ENCODE peak calls at places on chromosomes 5 and 9, in five cellular contexts. E is tibial nerve, H is adrenal gland, U is heart left ventricle, P is IMR-90. Y is an unnamed sample.
A peak's percentile ranks its signal among the peaks of the same experiment; 100 is the strongest.

GRCh38 chr5:165126598-165126997 is 1621.2 kb downstream of the MAT2B start:
- DNase-seq in P (no peak), H (no peak), E (no peak), U (no peak), Y (no peak)

GRCh38 chr9:113463418-113464285 is at the start of gene RGS3:
- DNase-seq in P (no peak), H (peak; percentile 76), U (peak; percentile 73), E (no peak), Y (no peak)

GRCh38 chr5:76692651-76693050 is 23.3 kb upstream of the F2R start:
- DNase-seq in P (no peak), H (no peak), E (no peak), U (no peak), Y (no peak)

GRCh38 chr9:472676-473075 is 258.0 kb downstream of the DOCK8 start:
- DNase-seq in H (no peak), U (no peak), P (no peak), E (no peak), Y (no peak)

GRCh38 chr5:177982956-177983355 is 13.1 kb downstream of the PROP1 start:
- DNase-seq in H (no peak), P (no peak), U (no peak), E (no peak), Y (no peak)

GRCh38 chr5:171667341-171668096 is 118.1 kb upstream of the SMIM23 start:
- DNase-seq in E (peak; percentile 21), H (no peak), U (peak; percentile 74), P (peak; percentile 72), Y (peak; percentile 80)

GRCh38 chr9:138008081-138008841 is 130.7 kb downstream of the CACNA1B start:
- DNase-seq in P (no peak), E (no peak), U (no peak), H (no peak), Y (no peak)

GRCh38 chr5:51974834-51975233 is 591.6 kb downstream of the ISL1 start:
- DNase-seq in H (no peak), E (no peak), U (no peak), P (no peak), Y (no peak)

GRCh38 chr5:125372694-125373621 is 626.5 kb upstream of the ZNF608 start:
- DNase-seq in E (no peak), U (no peak), H (no peak), P (peak; percentile 77), Y (no peak)

GRCh38 chr5:128109138-128109537 is 25.6 kb downstream of the SLC12A2 start:
- DNase-seq in U (no peak), P (no peak), H (no peak), E (no peak), Y (no peak)

GRCh38 chr5:125484272-125485002 is 738.0 kb upstream of the ZNF608 start:
- DNase-seq in E (peak; percentile 28), H (peak; percentile 74), P (peak; percentile 93), U (peak; percentile 44), Y (peak; percentile 78)

GRCh38 chr5:99438619-99439018 is 509.8 kb upstream of the CHD1 start:
- DNase-seq in H (no peak), U (no peak), P (no peak), E (no peak), Y (no peak)

GRCh38 chr9:33443047-33443446 is 4.3 kb downstream of the AQP3 start:
- DNase-seq in H (peak; percentile 84), P (peak; percentile 16), E (no peak), U (no peak), Y (no peak)

GRCh38 chr9:123225995-123226394 is 42.4 kb downstream of the STRBP start:
- DNase-seq in H (no peak), E (no peak), U (no peak), P (peak; percentile 58), Y (no peak)

GRCh38 chr5:149510136-149510535 is 41.1 kb downstream of the CSNK1A1 start:
- DNase-seq in U (no peak), P (no peak), H (no peak), E (no peak), Y (no peak)
- H3K36me3 ChIP-seq in U (peaks cover 90% of the 10 kb centered on the region), P (peaks cover 54% of the 10 kb centered on the region), H (peaks cover 72% of the 10 kb centered on the region), E (peaks cover 71% of the 10 kb centered on the region), Y (no peaks in the 10 kb centered on the region)

GRCh38 chr5:163460562-163461176 is at the start of gene HMMR:
- DNase-seq in U (no peak), H (no peak), E (no peak), P (peak; percentile 23), Y (no peak)
- TF ChIP-seq POLR2A in U (no peak), H (peak; percentile 1), E (no peak), P (no peak), Y (no peak)

GRCh38 chr9:86978986-86979385 is 31.7 kb upstream of the GAS1 start:
- DNase-seq in E (no peak), U (no peak), P (peak; percentile 69), H (no peak), Y (no peak)
- H3K4me3 ChIP-seq in E (no peak overlapping the region), U (no peak overlapping the region), P (no peak overlapping the region), H (no peak overlapping the region), Y (no peak overlapping the region)

GRCh38 chr9:127941062-127941925 is 3.6 kb upstream of the DPM2 start:
- DNase-seq in P (no peak), H (no peak), E (no peak), U (no peak), Y (no peak)
- H3K36me3 ChIP-seq in P (peaks cover 29% of the 10 kb centered on the region), H (peaks cover 47% of the 10 kb centered on the region), E (peaks cover 40% of the 10 kb centered on the region), U (peaks cover 32% of the 10 kb centered on the region), Y (no peaks in the 10 kb centered on the region)

DNA sequence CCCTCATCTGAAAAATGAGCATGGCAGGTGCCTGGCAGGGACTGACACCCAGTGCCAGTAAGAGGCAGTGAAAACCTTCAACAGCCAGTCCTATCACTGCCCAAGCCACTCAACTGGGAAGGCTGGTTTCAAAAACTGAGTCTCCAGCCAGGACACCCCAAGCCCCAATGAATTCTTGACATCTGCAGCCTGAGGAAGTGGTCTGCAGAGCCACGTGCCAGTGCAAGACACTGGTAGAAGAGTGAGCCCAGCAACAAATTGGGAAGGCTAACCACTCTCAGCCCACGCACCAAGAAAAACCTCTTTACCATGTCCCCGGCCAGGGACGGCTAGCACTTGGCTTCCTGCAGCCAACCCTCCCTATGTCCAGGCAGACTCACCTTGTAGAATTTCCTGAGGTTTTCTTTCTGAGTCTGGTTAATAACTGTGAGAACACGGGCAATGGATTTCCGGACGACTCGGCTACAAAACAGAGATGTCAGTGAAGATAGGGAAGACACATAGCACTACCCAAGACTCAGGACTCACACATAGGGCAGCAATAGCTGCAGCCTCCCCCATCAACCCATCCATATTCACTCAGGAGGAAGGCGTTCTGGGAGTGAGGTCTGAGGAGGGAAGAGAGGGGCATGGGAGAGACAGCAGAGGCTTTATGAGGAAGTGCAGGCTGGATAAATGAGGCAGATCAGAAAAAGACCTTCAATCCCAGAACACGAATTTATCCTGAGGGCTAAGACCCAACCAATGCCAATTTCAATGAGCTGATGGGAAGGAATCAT is 1.8 kb downstream of the RPL35 start:
- DNase-seq in H (no peak), U (no peak), E (no peak), P (no peak), Y (no peak)
- TF ChIP-seq POLR2A in H (no peak), U (no peak), E (no peak), P (no peak), Y (no peak)

GRCh38 chr5:147452137-147452838 is 57.6 kb downstream of the DPYSL3 start:
- DNase-seq in E (no peak), H (no peak), U (no peak), P (no peak), Y (peak; percentile 30)

GRCh38 chr5:147455822-147456221 is 54.0 kb downstream of the DPYSL3 start:
- DNase-seq in E (no peak), H (no peak), U (no peak), P (no peak), Y (no peak)

GRCh38 chr5:147455321-147455720 is 54.5 kb downstream of the DPYSL3 start:
- DNase-seq in U (no peak), E (no peak), P (peak; percentile 28), H (no peak), Y (peak; percentile 62)

GRCh38 chr5:147451125-147451524 is 58.7 kb downstream of the DPYSL3 start:
- DNase-seq in H (no peak), U (no peak), P (no peak), E (no peak), Y (no peak)

GRCh38 chr5:147453901-147454814 is 55.7 kb downstream of the DPYSL3 start:
- DNase-seq in H (peak; percentile 90), P (peak; percentile 85), E (peak; percentile 73), U (peak; percentile 91), Y (peak; percentile 91)
- H3K4me3 ChIP-seq in H (peak overlapping the region; percentile 44), P (peak overlapping the region; percentile 96), E (peak overlapping the region; percentile 77), U (peak overlapping the region; percentile 75), Y (peak overlapping the region; percentile 63)

GRCh38 chr5:154937186-154937717 is 759 bp downstream of the GEMIN5 start:
- DNase-seq in E (no peak), U (no peak), H (no peak), P (peak; percentile 17), Y (no peak)

GRCh38 chr5:154937718-154938466 is at the start of gene GEMIN5:
- DNase-seq in U (peak; percentile 85), E (peak; percentile 61), P (peak; percentile 78), H (peak; percentile 83), Y (peak; percentile 85)

GRCh38 chr5:154940375-154940771 is 500 bp upstream of the MRPL22 start:
- DNase-seq in P (no peak), E (no peak), H (peak; percentile 9), U (no peak), Y (no peak)

GRCh38 chr5:154933537-154933936 is 4.5 kb downstream of the GEMIN5 start:
- DNase-seq in E (no peak), U (no peak), H (no peak), P (no peak), Y (no peak)

GRCh38 chr5:154934881-154935280 is 3.1 kb downstream of the GEMIN5 start:
- DNase-seq in U (no peak), H (no peak), E (no peak), P (no peak), Y (no peak)
- H3K36me3 ChIP-seq in U (peaks cover 52% of the 10 kb centered on the region), H (peaks cover 35% of the 10 kb centered on the region), E (peaks cover 47% of the 10 kb centered on the region), P (peaks cover 6% of the 10 kb centered on the region), Y (no peaks in the 10 kb centered on the region)

DNA sequence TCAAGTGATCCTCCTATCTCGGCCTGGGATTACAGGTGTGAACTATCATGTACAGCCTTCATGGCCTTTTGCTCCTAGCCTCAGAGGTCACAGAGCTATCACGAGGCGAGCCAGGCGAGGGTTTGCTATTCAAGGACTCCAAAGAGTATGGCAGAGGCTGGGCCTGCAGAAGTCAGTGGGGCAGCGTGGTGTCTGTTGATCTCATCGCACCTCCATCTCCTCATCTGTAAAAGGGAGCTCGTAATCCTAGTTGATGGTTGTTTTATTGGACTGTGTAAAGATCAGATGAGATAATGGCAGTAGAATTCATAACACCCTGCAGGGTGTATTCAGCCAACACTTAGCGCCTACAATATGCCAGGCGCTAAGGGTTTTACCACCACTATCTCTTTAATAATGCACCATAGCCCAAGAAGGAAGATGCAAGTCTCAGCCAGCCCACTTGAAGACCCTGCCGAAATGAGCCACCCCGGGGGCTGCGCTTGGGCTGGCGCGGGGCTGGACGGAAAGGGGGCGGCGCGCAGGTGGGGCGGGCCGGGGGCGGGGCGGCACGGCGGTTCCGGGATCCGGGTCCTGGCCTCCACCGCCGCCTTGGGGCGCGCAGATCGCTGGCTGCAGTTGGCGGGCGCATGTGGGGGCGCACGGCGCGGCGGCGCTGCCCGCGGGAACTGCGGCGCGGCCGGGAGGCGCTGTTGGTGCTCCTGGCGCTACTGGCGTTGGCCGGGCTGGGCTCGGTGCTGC is at the start of gene GALNT12:
- DNase-seq in P (no peak), H (no peak), E (no peak), U (no peak), Y (no peak)
- TF ChIP-seq POLR2A in P (no peak), H (no peak), E (no peak), U (no peak), Y (no peak)